ENCODE peak calls at places on chromosomes 7 and 10, in seven cellular contexts. G is activated CD4-positive, alpha-beta T cell treated with anti-CD3 and anti-CD28 coated beads for 1 hour; N is ascending aorta; O is ACHN; S is progenitor cell of endocrine pancreas; U is esophagus muscularis mucosa; Q is islet precursor cell. M is an unnamed sample.

GRCh38 chr10:84204122-84204521 is 9.8 kb downstream of the CDHR1 start:
- DNase-seq in O (peak), N (no peak), Q (no peak), S (no peak), G (no peak), U (no peak), M (no peak)

GRCh38 chr7:132112632-132113031 is 463.6 kb downstream of the PLXNA4 start:
- DNase-seq in U (no peak), Q (no peak), G (no peak), N (no peak), S (no peak), O (no peak), M (no peak)

GRCh38 chr10:71921319-71922027 is 42.7 kb upstream of the CHST3 start:
- DNase-seq in U (no peak), G (no peak), O (no peak), Q (no peak), N (no peak), S (no peak), M (no peak)

GRCh38 chr7:122136639-122137253 is 7.3 kb downstream of the AASS start:
- DNase-seq in S (no peak), U (no peak), N (no peak), Q (no peak), G (no peak), O (peak), M (peak)

GRCh38 chr7:379456-380225 is 89.7 kb downstream of the FOXL3 start:
- DNase-seq in O (no peak), U (no peak), Q (peak), N (no peak), S (no peak), G (no peak), M (no peak)

GRCh38 chr10:101451589-101452190 is 97.7 kb downstream of the BTRC start:
- DNase-seq in N (no peak), U (no peak), G (no peak), S (no peak), O (no peak), Q (no peak), M (no peak)

GRCh38 chr10:44805461-44806210 is 105.5 kb upstream of the TMEM72 start:
- DNase-seq in G (no peak), O (no peak), N (no peak), S (no peak), Q (no peak), U (peak), M (no peak)

GRCh38 chr10:121179006-121179405 is 327.8 kb downstream of the WDR11 start:
- DNase-seq in O (no peak), Q (no peak), U (no peak), G (no peak), N (no peak), S (no peak), M (no peak)

GRCh38 chr7:28410628-28411578 is 1.4 kb upstream of the CREB5 start:
- DNase-seq in N (no peak), Q (peak), U (no peak), S (peak), G (no peak), O (peak), M (no peak)

GRCh38 chr7:111083423-111083822 is 7.5 kb upstream of the LRRN3 start:
- DNase-seq in O (no peak), G (peak), N (no peak), Q (no peak), S (no peak), U (no peak), M (no peak)

GRCh38 chr7:129146237-129146979 is 1.9 kb downstream of the TSPAN33 start:
- DNase-seq in Q (no peak), U (no peak), O (no peak), N (no peak), G (no peak), S (no peak), M (no peak)

GRCh38 chr7:73308074-73308664 is 457 bp downstream of the NSUN5 start:
- DNase-seq in G (no peak), S (no peak), Q (no peak), U (no peak), O (peak), N (no peak), M (no peak)

GRCh38 chr10:5890519-5890878 is 456 bp downstream of the FBH1 start:
- DNase-seq in U (no peak), N (no peak), O (peak), S (no peak), G (no peak), Q (peak), M (peak)